ENCODE peak calls at places on chromosomes 16 and 17, in four cellular contexts. B is RWPE1, Q is NCI-H446, X is IMR-90. O is an unnamed sample.

GRCh38 chr16:3652373-3653037 is 2.0 kb upstream of the DNASE1 start:
- DNase-seq in B (no peak), Q (peak; percentile 41), X (no peak), O (peak; percentile 19)

GRCh38 chr17:48693178-48693577 is 29.1 kb downstream of the PRAC1 start:
- DNase-seq in B (no peak), Q (no peak), X (no peak), O (no peak)

GRCh38 chr16:58306327-58306726 is 11.5 kb upstream of the PRSS54 start:
- DNase-seq in B (no peak), Q (no peak), X (peak; percentile 24), O (no peak)

GRCh38 chr16:54968769-54969168 is 38.1 kb downstream of the IRX5 start:
- DNase-seq in B (no peak), Q (no peak), X (no peak), O (no peak)

GRCh38 chr16:49492090-49492801 is 118.6 kb downstream of the C16orf78 start:
- DNase-seq in B (peak; percentile 30), Q (peak; percentile 49), X (no peak), O (peak; percentile 66)

GRCh38 chr17:73678999-73679398 is 34.8 kb upstream of the SDK2 start:
- DNase-seq in B (no peak), Q (no peak), X (no peak), O (no peak)

GRCh38 chr16:85612191-85612800 is 826 bp upstream of the GSE1 start:
- DNase-seq in B (peak; percentile 98), Q (peak; percentile 68), X (peak; percentile 85), O (peak; percentile 74)

GRCh38 chr16:5176505-5176904 is 78.9 kb upstream of the EEF2KMT start:
- DNase-seq in B (no peak), Q (no peak), X (no peak), O (no peak)

GRCh38 chr17:44235583-44235936 is 16.1 kb upstream of the UBTF start:
- DNase-seq in B (peak; percentile 85), Q (no peak), X (peak; percentile 73), O (no peak)

GRCh38 chr16:64412578-64413280 is 709.1 kb downstream of the CDH11 start:
- DNase-seq in B (no peak), Q (no peak), X (peak; percentile 69), O (no peak)

GRCh38 chr17:6064855-6065254 is 5.3 kb upstream of the WSCD1 start:
- DNase-seq in B (no peak), Q (no peak), X (no peak), O (no peak)

GRCh38 chr17:72618018-72618509 is 474.4 kb downstream of the SLC39A11 start:
- DNase-seq in B (no peak), Q (no peak), X (no peak), O (no peak)

GRCh38 chr17:20122236-20122879 is 113.2 kb downstream of the SPECC1 start:
- DNase-seq in B (no peak), Q (peak; percentile 80), X (no peak), O (no peak)

GRCh38 chr17:61489719-61490490 is 37.7 kb downstream of the TBX4 start:
- DNase-seq in B (no peak), Q (no peak), X (no peak), O (no peak)

GRCh38 chr17:81534157-81535006 is 6.2 kb downstream of the FSCN2 start:
- DNase-seq in B (no peak), Q (no peak), X (no peak), O (no peak)